ENCODE peak calls at places on chromosomes 2 and 18, in six cellular contexts. One of them, this sample, is unnamed.

GRCh38 chr18:26804474-26804873 is 61.0 kb downstream of the AQP4 start:
- DNase-seq in astrocyte: no peak
- DNase-seq in activated CD8-positive, alpha-beta memory T cell treated with anti-CD3 and anti-CD28 coated beads for 4 hours: no peak
- DNase-seq in left ventricle myocardium inferior: no peak
- DNase-seq in NCI-H1694 treated with DMSO at 0.1 percent for 48 hours: peak; percentile 7
- DNase-seq in GOT3: no peak
- DNase-seq in this sample: no peak

GRCh38 chr2:57190007-57190406 is 856.6 kb upstream of the VRK2 start:
- DNase-seq in NCI-H1694 treated with DMSO at 0.1 percent for 48 hours: no peak
- DNase-seq in astrocyte: no peak
- DNase-seq in left ventricle myocardium inferior: no peak
- DNase-seq in activated CD8-positive, alpha-beta memory T cell treated with anti-CD3 and anti-CD28 coated beads for 4 hours: no peak
- DNase-seq in GOT3: no peak
- DNase-seq in this sample: no peak

GRCh38 chr2:9230051-9230802 is 23.6 kb downstream of the ASAP2 start:
- DNase-seq in left ventricle myocardium inferior: peak; percentile 73
- DNase-seq in activated CD8-positive, alpha-beta memory T cell treated with anti-CD3 and anti-CD28 coated beads for 4 hours: no peak
- DNase-seq in NCI-H1694 treated with DMSO at 0.1 percent for 48 hours: peak; percentile 86
- DNase-seq in GOT3: no peak
- DNase-seq in astrocyte: no peak
- DNase-seq in this sample: peak; percentile 64

GRCh38 chr2:108226570-108226969 is 13.2 kb upstream of the SULT1C3 start:
- DNase-seq in GOT3: no peak
- DNase-seq in activated CD8-positive, alpha-beta memory T cell treated with anti-CD3 and anti-CD28 coated beads for 4 hours: no peak
- DNase-seq in NCI-H1694 treated with DMSO at 0.1 percent for 48 hours: no peak
- DNase-seq in astrocyte: no peak
- DNase-seq in left ventricle myocardium inferior: no peak
- DNase-seq in this sample: no peak

GRCh38 chr2:193847140-193847539 is 1652.4 kb upstream of the TMEFF2 start:
- DNase-seq in astrocyte: peak; percentile 74
- DNase-seq in GOT3: no peak
- DNase-seq in left ventricle myocardium inferior: no peak
- DNase-seq in NCI-H1694 treated with DMSO at 0.1 percent for 48 hours: no peak
- DNase-seq in activated CD8-positive, alpha-beta memory T cell treated with anti-CD3 and anti-CD28 coated beads for 4 hours: no peak
- DNase-seq in this sample: no peak

GRCh38 chr2:44364604-44365003 is 2.9 kb downstream of the CAMKMT start:
- DNase-seq in activated CD8-positive, alpha-beta memory T cell treated with anti-CD3 and anti-CD28 coated beads for 4 hours: no peak
- DNase-seq in GOT3: no peak
- DNase-seq in left ventricle myocardium inferior: no peak
- DNase-seq in NCI-H1694 treated with DMSO at 0.1 percent for 48 hours: no peak
- DNase-seq in astrocyte: no peak
- DNase-seq in this sample: no peak

GRCh38 chr18:8926464-8926863 is 176.0 kb upstream of the NDUFV2 start:
- DNase-seq in astrocyte: no peak
- DNase-seq in activated CD8-positive, alpha-beta memory T cell treated with anti-CD3 and anti-CD28 coated beads for 4 hours: no peak
- DNase-seq in left ventricle myocardium inferior: no peak
- DNase-seq in NCI-H1694 treated with DMSO at 0.1 percent for 48 hours: no peak
- DNase-seq in GOT3: no peak
- DNase-seq in this sample: no peak

GRCh38 chr2:196589429-196589828 is 50.1 kb upstream of the CCDC150 start:
- DNase-seq in astrocyte: no peak
- DNase-seq in GOT3: no peak
- DNase-seq in NCI-H1694 treated with DMSO at 0.1 percent for 48 hours: no peak
- DNase-seq in left ventricle myocardium inferior: no peak
- DNase-seq in activated CD8-positive, alpha-beta memory T cell treated with anti-CD3 and anti-CD28 coated beads for 4 hours: no peak
- DNase-seq in this sample: no peak

GRCh38 chr2:19274439-19274838 is 84.0 kb downstream of the OSR1 start:
- DNase-seq in activated CD8-positive, alpha-beta memory T cell treated with anti-CD3 and anti-CD28 coated beads for 4 hours: no peak
- DNase-seq in astrocyte: no peak
- DNase-seq in left ventricle myocardium inferior: no peak
- DNase-seq in NCI-H1694 treated with DMSO at 0.1 percent for 48 hours: no peak
- DNase-seq in GOT3: no peak
- DNase-seq in this sample: no peak

GRCh38 chr2:156300337-156300736 is 32.2 kb downstream of the NR4A2 start:
- DNase-seq in GOT3: no peak
- DNase-seq in astrocyte: no peak
- DNase-seq in left ventricle myocardium inferior: no peak
- DNase-seq in NCI-H1694 treated with DMSO at 0.1 percent for 48 hours: no peak
- DNase-seq in activated CD8-positive, alpha-beta memory T cell treated with anti-CD3 and anti-CD28 coated beads for 4 hours: no peak
- DNase-seq in this sample: no peak

GRCh38 chr2:33380001-33380609 is 96.3 kb upstream of the RASGRP3 start:
- DNase-seq in left ventricle myocardium inferior: no peak
- DNase-seq in activated CD8-positive, alpha-beta memory T cell treated with anti-CD3 and anti-CD28 coated beads for 4 hours: no peak
- DNase-seq in NCI-H1694 treated with DMSO at 0.1 percent for 48 hours: peak; percentile 12
- DNase-seq in GOT3: no peak
- DNase-seq in astrocyte: no peak
- DNase-seq in this sample: no peak

GRCh38 chr2:197633109-197633657 is 42.2 kb downstream of the RFTN2 start:
- DNase-seq in NCI-H1694 treated with DMSO at 0.1 percent for 48 hours: no peak
- DNase-seq in left ventricle myocardium inferior: no peak
- DNase-seq in activated CD8-positive, alpha-beta memory T cell treated with anti-CD3 and anti-CD28 coated beads for 4 hours: no peak
- DNase-seq in astrocyte: no peak
- DNase-seq in GOT3: no peak
- DNase-seq in this sample: no peak

GRCh38 chr2:134549104-134549503 is 169.7 kb downstream of the TMEM163 start:
- DNase-seq in activated CD8-positive, alpha-beta memory T cell treated with anti-CD3 and anti-CD28 coated beads for 4 hours: no peak
- DNase-seq in NCI-H1694 treated with DMSO at 0.1 percent for 48 hours: no peak
- DNase-seq in astrocyte: peak; percentile 32
- DNase-seq in left ventricle myocardium inferior: no peak
- DNase-seq in GOT3: no peak
- DNase-seq in this sample: no peak

GRCh38 chr2:15941970-15942710 is 1.8 kb downstream of the MYCN start:
- DNase-seq in astrocyte: no peak
- DNase-seq in GOT3: no peak
- DNase-seq in NCI-H1694 treated with DMSO at 0.1 percent for 48 hours: no peak
- DNase-seq in activated CD8-positive, alpha-beta memory T cell treated with anti-CD3 and anti-CD28 coated beads for 4 hours: no peak
- DNase-seq in left ventricle myocardium inferior: no peak
- DNase-seq in this sample: no peak

GRCh38 chr2:218430721-218431120 is 11.8 kb downstream of the VIL1 start:
- DNase-seq in left ventricle myocardium inferior: no peak
- DNase-seq in astrocyte: no peak
- DNase-seq in GOT3: no peak
- DNase-seq in NCI-H1694 treated with DMSO at 0.1 percent for 48 hours: no peak
- DNase-seq in activated CD8-positive, alpha-beta memory T cell treated with anti-CD3 and anti-CD28 coated beads for 4 hours: no peak
- DNase-seq in this sample: no peak

GRCh38 chr2:182301093-182301492 is 125.7 kb downstream of the PDE1A start:
- DNase-seq in activated CD8-positive, alpha-beta memory T cell treated with anti-CD3 and anti-CD28 coated beads for 4 hours: no peak
- DNase-seq in astrocyte: no peak
- DNase-seq in GOT3: no peak
- DNase-seq in left ventricle myocardium inferior: no peak
- DNase-seq in NCI-H1694 treated with DMSO at 0.1 percent for 48 hours: no peak
- DNase-seq in this sample: no peak

GRCh38 chr18:34957119-34957863 is 83.9 kb upstream of the MAPRE2 start:
- DNase-seq in GOT3: no peak
- DNase-seq in left ventricle myocardium inferior: no peak
- DNase-seq in activated CD8-positive, alpha-beta memory T cell treated with anti-CD3 and anti-CD28 coated beads for 4 hours: no peak
- DNase-seq in astrocyte: peak; percentile 59
- DNase-seq in NCI-H1694 treated with DMSO at 0.1 percent for 48 hours: no peak
- DNase-seq in this sample: no peak

This sample was measured in ascending aorta.